ENCODE peak calls at places on chromosomes 12 and 14, in nine cellular contexts. C, W, J, M, R, S, X, Z and Y are unnamed samples.

GRCh38 chr12:96132819-96133218 is 61.4 kb upstream of the ELK3 start:
- DNase-seq in J (no peak), X (no peak), R (peak), W (no peak), S (no peak), C (no peak), Z (no peak), M (no peak), Y (no peak)

GRCh38 chr14:54087376-54087775 is 130.8 kb upstream of the BMP4 start:
- DNase-seq in R (no peak), S (no peak), J (no peak), X (no peak), W (no peak), M (no peak), Z (no peak), C (no peak), Y (no peak)

GRCh38 chr14:60064491-60065072 is 27.1 kb upstream of the PCNX4 start:
- DNase-seq in W (no peak), J (no peak), Z (no peak), S (peak), R (no peak), X (peak), C (no peak), M (no peak), Y (no peak)

GRCh38 chr12:56838602-56839488 is 75.7 kb downstream of the HSD17B6 start:
- DNase-seq in C (no peak), M (no peak), S (no peak), X (peak), W (no peak), R (no peak), Z (no peak), J (no peak), Y (no peak)

GRCh38 chr12:105601158-105601557 is 270.7 kb downstream of the C12orf75 start:
- DNase-seq in Z (peak), X (no peak), J (no peak), C (no peak), M (no peak), W (no peak), S (peak), R (no peak), Y (no peak)

GRCh38 chr12:102653406-102653805 is 173.0 kb upstream of the IGF1 start:
- DNase-seq in R (no peak), S (no peak), C (no peak), Z (no peak), X (no peak), W (no peak), J (no peak), M (no peak), Y (no peak)

GRCh38 chr12:121223283-121223946 is 13.5 kb downstream of the P2RX4 start:
- DNase-seq in X (peak), Z (no peak), R (peak), S (no peak), M (peak), J (no peak), C (no peak), W (no peak), Y (no peak)

GRCh38 chr12:132385923-132386751 is 56.7 kb upstream of the GALNT9 start:
- DNase-seq in J (no peak), X (no peak), M (no peak), Z (no peak), W (no peak), S (no peak), C (no peak), R (no peak), Y (no peak)

GRCh38 chr12:82687020-82687951 is 580 bp downstream of the TMTC2 start:
- DNase-seq in M (peak), W (peak), C (peak), R (peak), J (peak), Z (no peak), S (peak), X (peak), Y (no peak)
- TF ChIP-seq CTCF in M (no peak), W (no peak), C (no peak), R (no peak), J (no peak), Z (no peak), S (no peak), X (peak), Y (no peak)

DNA sequence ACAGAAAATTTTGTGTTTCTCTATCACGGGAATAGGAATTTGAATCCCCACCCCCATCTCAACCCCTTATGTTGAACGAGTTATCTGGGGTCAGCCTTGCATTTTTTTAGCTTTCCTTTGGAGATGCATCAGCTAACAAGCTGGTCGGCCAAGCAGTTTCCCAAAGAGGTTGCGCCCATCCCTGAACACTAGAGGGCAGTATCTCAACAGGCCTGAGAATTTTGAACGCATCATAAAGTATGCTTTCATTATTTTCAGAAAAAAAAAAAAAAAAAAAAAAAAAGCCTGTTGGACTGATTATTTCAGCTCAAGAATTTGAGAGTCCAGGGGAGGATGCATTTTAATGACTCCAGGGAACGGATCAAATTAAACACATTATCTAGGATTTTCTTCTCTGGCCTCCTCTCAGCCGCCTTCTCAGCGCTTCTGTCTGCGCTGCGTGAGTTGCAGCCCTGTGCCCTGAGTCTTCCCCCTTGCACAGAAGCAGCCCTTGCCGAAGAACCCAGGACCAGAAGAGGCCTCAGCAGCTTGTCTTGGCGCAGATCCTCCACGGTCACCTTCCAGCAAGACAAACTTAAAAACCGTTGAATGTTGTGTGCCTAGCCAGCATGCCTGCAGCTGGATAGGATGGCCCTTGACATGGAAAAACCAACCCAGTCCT is 76.5 kb upstream of the GZMB start:
- DNase-seq in X (peak), R (peak), M (peak), Z (peak), W (no peak), S (peak), J (no peak), C (peak), Y (peak)
- TF ChIP-seq CTCF in X (peak), R (peak), M (peak), Z (peak), W (peak), S (peak), J (peak), C (peak), Y (peak)

DNA sequence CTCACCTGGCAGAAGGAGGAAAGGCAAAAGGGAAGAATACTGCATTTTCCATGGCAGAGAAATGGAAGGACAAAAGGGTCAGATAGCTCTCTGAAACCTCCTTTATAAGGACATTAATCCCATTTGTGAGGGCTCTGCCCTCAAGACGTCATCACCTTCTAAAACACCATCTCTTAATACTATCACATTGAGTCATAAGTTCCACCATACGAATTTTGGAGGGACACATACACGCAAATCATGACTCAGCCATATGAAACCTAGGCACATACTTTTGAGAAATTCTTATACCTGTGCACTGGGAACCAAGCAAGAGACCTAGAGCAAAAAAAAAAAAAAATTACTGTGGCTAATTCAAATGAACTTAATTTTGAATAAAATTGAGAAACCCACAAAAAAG is 1669.2 kb upstream of the FLRT2 start:
- DNase-seq in C (no peak), M (no peak), Z (no peak), J (no peak), R (no peak), W (no peak), X (no peak), S (no peak), Y (no peak)
- TF ChIP-seq CTCF in C (no peak), M (no peak), Z (no peak), J (no peak), R (no peak), W (no peak), X (no peak), S (no peak), Y (no peak)

DNA sequence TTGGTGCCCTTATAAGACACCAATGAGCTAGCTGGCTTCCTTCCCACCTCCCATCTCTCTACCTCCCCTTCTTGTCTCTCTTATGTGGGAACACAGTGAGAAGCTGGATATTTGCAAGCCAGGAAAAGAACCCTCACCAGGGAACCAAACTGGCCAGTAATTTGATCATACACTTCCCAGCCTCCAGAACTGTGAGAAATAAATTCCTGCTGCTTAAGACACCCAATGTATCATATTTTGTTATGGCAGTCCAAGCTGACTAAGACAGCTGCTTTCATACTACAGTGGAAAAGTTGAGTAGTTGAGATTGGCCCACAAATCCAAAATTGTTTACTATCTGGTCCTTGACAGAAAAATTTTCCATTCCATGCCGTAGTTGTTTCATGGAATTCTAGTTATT is 269.0 kb downstream of the KCNH5 start:
- DNase-seq in C (no peak), W (no peak), M (no peak), Z (no peak), X (no peak), S (no peak), R (no peak), J (no peak), Y (no peak)
- TF ChIP-seq CTCF in C (no peak), W (no peak), M (no peak), Z (no peak), X (no peak), S (no peak), R (no peak), J (no peak), Y (no peak)

GRCh38 chr12:109611223-109611622 is 37.6 kb downstream of the MVK start:
- DNase-seq in R (no peak), Z (no peak), M (no peak), X (no peak), W (no peak), S (no peak), C (no peak), J (no peak), Y (no peak)

GRCh38 chr12:109612003-109612402 is 38.4 kb downstream of the MVK start:
- DNase-seq in X (no peak), R (no peak), W (no peak), Z (no peak), C (no peak), S (no peak), M (no peak), J (no peak), Y (no peak)

GRCh38 chr12:109613611-109614455 is 40.2 kb downstream of the MVK start:
- DNase-seq in J (no peak), S (no peak), Z (no peak), M (no peak), C (no peak), X (no peak), W (no peak), R (no peak), Y (no peak)

GRCh38 chr12:109610523-109610922 is 36.9 kb downstream of the MVK start:
- DNase-seq in Z (no peak), M (no peak), C (no peak), R (no peak), J (no peak), W (no peak), S (no peak), X (no peak), Y (no peak)

GRCh38 chr12:109612975-109613502 is 39.4 kb downstream of the MVK start:
- DNase-seq in S (peak), R (no peak), X (peak), M (no peak), J (no peak), C (no peak), Z (no peak), W (no peak), Y (no peak)
- TF ChIP-seq CTCF in S (peak), R (no peak), X (peak), M (no peak), J (no peak), C (peak), Z (peak), W (no peak), Y (peak)

DNA sequence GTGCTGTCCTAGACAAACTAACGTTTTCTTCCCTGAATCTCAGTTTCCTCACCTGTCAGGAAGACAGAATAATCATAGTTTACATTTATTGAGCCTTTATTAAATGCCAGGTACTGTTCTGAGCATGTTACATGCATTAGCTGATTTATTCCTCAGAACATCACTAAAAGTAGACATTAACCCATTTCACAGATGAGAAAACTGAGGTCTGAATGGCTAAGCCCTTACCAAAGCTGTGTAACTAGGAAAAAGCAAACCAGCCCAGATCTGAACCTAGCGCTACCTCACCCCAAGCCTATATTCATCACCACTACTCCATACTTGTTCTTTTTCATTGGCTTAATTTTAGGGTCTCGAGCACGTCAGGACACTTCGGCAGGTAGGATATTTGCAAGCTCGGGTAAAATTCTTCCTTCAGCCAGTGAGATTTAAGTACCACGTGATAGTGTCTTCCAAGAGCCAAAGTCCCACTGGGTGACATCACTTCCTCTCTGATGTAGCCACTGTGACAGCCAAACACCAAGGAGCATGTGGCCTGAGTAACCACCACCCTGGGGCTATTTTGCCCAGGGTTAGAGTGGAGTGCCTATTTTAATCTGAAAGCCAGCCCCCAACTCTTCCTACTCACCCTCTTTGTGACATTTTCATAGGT is 62.4 kb upstream of the WSCD2 start:
- DNase-seq in W (no peak), X (no peak), C (no peak), M (no peak), S (no peak), Z (no peak), J (no peak), R (no peak), Y (no peak)
- TF ChIP-seq CTCF in W (no peak), X (no peak), C (no peak), M (no peak), S (no peak), Z (no peak), J (no peak), R (no peak), Y (no peak)